ENCODE peak calls at places on chromosome X, in nine cellular contexts. Q is CD4-positive, alpha-beta T cell; X is cardiac fibroblast; D is memory B cell; H is stimulated activated CD4-positive, alpha-beta T cell treated with anti-CD3 and anti-CD28 coated beads, Interleukin-4, amount 100 ng/mL, for 24 hours; K is NCI-H1092; P is amniotic epithelial cell; V is HEK293T; R is kidney glomerular epithelial cell. W is an unnamed sample.

GRCh38 chrX:104253567-104254441 is 929 bp downstream of the ESX1 start:
- DNase-seq in Q (no peak), X (no peak), D (no peak), H (no peak), K (no peak), P (no peak), V (peak; percentile 45), R (no peak), W (no peak)

GRCh38 chrX:112066813-112067212 is 15.8 kb downstream of the TRPC5 start:
- DNase-seq in Q (no peak), X (no peak), D (no peak), H (no peak), K (no peak), P (no peak), V (no peak), R (no peak), W (no peak)

GRCh38 chrX:7120578-7121219 is 26.8 kb upstream of the STS start:
- DNase-seq in Q (no peak), X (peak; percentile 42), D (no peak), H (no peak), K (no peak), P (no peak), V (no peak), R (peak; percentile 0), W (peak; percentile 22)

GRCh38 chrX:68762649-68763268 is 66.1 kb upstream of the EFNB1 start:
- DNase-seq in Q (no peak), X (no peak), D (no peak), H (no peak), K (no peak), P (no peak), V (no peak), R (no peak), W (no peak)

GRCh38 chrX:76428243-76429130 is 977 bp downstream of the MAGEE1 start:
- DNase-seq in Q (peak; percentile 42), X (no peak), D (peak; percentile 18), H (peak; percentile 18), K (peak; percentile 8), P (no peak), V (no peak), R (no peak), W (no peak)

GRCh38 chrX:97224148-97224547 is 340.4 kb downstream of the RPA4 start:
- DNase-seq in Q (no peak), X (no peak), D (no peak), H (no peak), K (no peak), P (no peak), V (no peak), R (no peak), W (no peak)

GRCh38 chrX:39762266-39762841 is 335.4 kb downstream of the BCOR start:
- DNase-seq in Q (no peak), X (peak; percentile 92), D (no peak), H (no peak), K (no peak), P (peak; percentile 93), V (no peak), R (no peak), W (peak; percentile 77)

GRCh38 chrX:11172413-11172812 is 61.3 kb downstream of the HCCS start:
- DNase-seq in Q (no peak), X (no peak), D (no peak), H (no peak), K (no peak), P (no peak), V (no peak), R (no peak), W (no peak)

GRCh38 chrX:31993635-31994034 is 921.8 kb upstream of the FTHL17 start:
- DNase-seq in Q (no peak), X (no peak), D (no peak), H (no peak), K (no peak), P (no peak), V (no peak), R (no peak), W (no peak)

GRCh38 chrX:149759824-149760223 is 14.0 kb upstream of the HSFX1 start:
- DNase-seq in Q (no peak), X (no peak), D (no peak), H (no peak), K (no peak), P (no peak), V (no peak), R (no peak), W (no peak)

GRCh38 chrX:110432066-110432465 is 73.4 kb downstream of the RTL9 start:
- DNase-seq in Q (no peak), X (no peak), D (no peak), H (no peak), K (no peak), P (no peak), V (no peak), R (no peak), W (no peak)

GRCh38 chrX:68633981-68634380 is 13.5 kb upstream of the STARD8 start:
- DNase-seq in Q (no peak), X (no peak), D (no peak), H (no peak), K (no peak), P (no peak), V (no peak), R (no peak), W (no peak)

GRCh38 chrX:139890991-139891700 is 41.7 kb downstream of the ATP11C start:
- DNase-seq in Q (no peak), X (peak; percentile 80), D (no peak), H (no peak), K (no peak), P (peak; percentile 77), V (no peak), R (no peak), W (no peak)

GRCh38 chrX:41781500-41781899 is 57.5 kb downstream of the GPR82 start:
- DNase-seq in Q (no peak), X (peak; percentile 60), D (no peak), H (peak; percentile 10), K (peak; percentile 31), P (peak; percentile 43), V (peak; percentile 63), R (peak; percentile 0), W (no peak)

GRCh38 chrX:118974908-118975671 is 672 bp downstream of the LONRF3 start:
- DNase-seq in Q (peak; percentile 49), X (peak; percentile 1), D (no peak), H (peak; percentile 48), K (no peak), P (no peak), V (peak; percentile 59), R (no peak), W (no peak)

GRCh38 chrX:38959736-38960534 is 158.7 kb downstream of the MID1IP1 start:
- DNase-seq in Q (no peak), X (peak; percentile 67), D (no peak), H (no peak), K (no peak), P (no peak), V (no peak), R (no peak), W (no peak)

GRCh38 chrX:118847676-118848075 is 24.1 kb downstream of the ZCCHC12 start:
- DNase-seq in Q (no peak), X (peak; percentile 58), D (no peak), H (no peak), K (peak; percentile 48), P (peak; percentile 33), V (peak; percentile 62), R (peak; percentile 14), W (no peak)

GRCh38 chrX:154441564-154441963 is 2.4 kb upstream of the FAM50A start:
- DNase-seq in Q (no peak), X (no peak), D (no peak), H (no peak), K (no peak), P (no peak), V (no peak), R (no peak), W (no peak)